ENCODE peak calls at places on chromosome 12, in six cellular contexts. One of them, this sample, is unnamed.

GRCh38 chr12:120490833-120491512 is 4.9 kb upstream of the DYNLL1 start:
- DNase-seq in neural progenitor cell: no peak
- DNase-seq in CD8-positive, alpha-beta T cell: no peak
- DNase-seq in stimulated activated CD4-positive, alpha-beta T cell treated with anti-CD3 and anti-CD28 coated beads, Interleukin-1b, Interleukin-23, amount 100 ng/mL, for 24 hours: no peak
- DNase-seq in upper lobe of right lung: no peak
- DNase-seq in amniotic stem cell: no peak
- DNase-seq in this sample: no peak

GRCh38 chr12:71686658-71687025 is 760 bp downstream of the TMEM19 start:
- DNase-seq in upper lobe of right lung: no peak
- DNase-seq in amniotic stem cell: no peak
- DNase-seq in stimulated activated CD4-positive, alpha-beta T cell treated with anti-CD3 and anti-CD28 coated beads, Interleukin-1b, Interleukin-23, amount 100 ng/mL, for 24 hours: no peak
- DNase-seq in CD8-positive, alpha-beta T cell: no peak
- DNase-seq in neural progenitor cell: no peak
- DNase-seq in this sample: no peak

GRCh38 chr12:63090716-63091115 is 60.3 kb downstream of the AVPR1A start:
- DNase-seq in upper lobe of right lung: no peak
- DNase-seq in neural progenitor cell: no peak
- DNase-seq in CD8-positive, alpha-beta T cell: no peak
- DNase-seq in stimulated activated CD4-positive, alpha-beta T cell treated with anti-CD3 and anti-CD28 coated beads, Interleukin-1b, Interleukin-23, amount 100 ng/mL, for 24 hours: no peak
- DNase-seq in amniotic stem cell: no peak
- DNase-seq in this sample: no peak

GRCh38 chr12:102182635-102183034 is 15.0 kb downstream of the PMCH start:
- DNase-seq in stimulated activated CD4-positive, alpha-beta T cell treated with anti-CD3 and anti-CD28 coated beads, Interleukin-1b, Interleukin-23, amount 100 ng/mL, for 24 hours: no peak
- DNase-seq in neural progenitor cell: no peak
- DNase-seq in upper lobe of right lung: no peak
- DNase-seq in CD8-positive, alpha-beta T cell: no peak
- DNase-seq in amniotic stem cell: no peak
- DNase-seq in this sample: no peak

GRCh38 chr12:71469235-71469873 is 29.8 kb downstream of the LGR5 start:
- DNase-seq in upper lobe of right lung: no peak
- DNase-seq in stimulated activated CD4-positive, alpha-beta T cell treated with anti-CD3 and anti-CD28 coated beads, Interleukin-1b, Interleukin-23, amount 100 ng/mL, for 24 hours: no peak
- DNase-seq in amniotic stem cell: no peak
- DNase-seq in CD8-positive, alpha-beta T cell: no peak
- DNase-seq in neural progenitor cell: peak; percentile 66
- DNase-seq in this sample: peak; percentile 20

GRCh38 chr12:92543359-92543758 is 159.4 kb upstream of the PLEKHG7 start:
- DNase-seq in stimulated activated CD4-positive, alpha-beta T cell treated with anti-CD3 and anti-CD28 coated beads, Interleukin-1b, Interleukin-23, amount 100 ng/mL, for 24 hours: no peak
- DNase-seq in CD8-positive, alpha-beta T cell: no peak
- DNase-seq in amniotic stem cell: no peak
- DNase-seq in upper lobe of right lung: no peak
- DNase-seq in neural progenitor cell: no peak
- DNase-seq in this sample: no peak

GRCh38 chr12:71282020-71282419 is 124.2 kb upstream of the TSPAN8 start:
- DNase-seq in upper lobe of right lung: no peak
- DNase-seq in CD8-positive, alpha-beta T cell: no peak
- DNase-seq in amniotic stem cell: no peak
- DNase-seq in stimulated activated CD4-positive, alpha-beta T cell treated with anti-CD3 and anti-CD28 coated beads, Interleukin-1b, Interleukin-23, amount 100 ng/mL, for 24 hours: no peak
- DNase-seq in neural progenitor cell: peak; percentile 36
- DNase-seq in this sample: no peak

GRCh38 chr12:103645202-103645601 is 58.1 kb downstream of the STAB2 start:
- DNase-seq in amniotic stem cell: no peak
- DNase-seq in stimulated activated CD4-positive, alpha-beta T cell treated with anti-CD3 and anti-CD28 coated beads, Interleukin-1b, Interleukin-23, amount 100 ng/mL, for 24 hours: no peak
- DNase-seq in neural progenitor cell: no peak
- DNase-seq in upper lobe of right lung: no peak
- DNase-seq in CD8-positive, alpha-beta T cell: no peak
- DNase-seq in this sample: no peak

GRCh38 chr12:65685514-65685913 is 138.8 kb upstream of the HMGA2 start:
- DNase-seq in amniotic stem cell: no peak
- DNase-seq in stimulated activated CD4-positive, alpha-beta T cell treated with anti-CD3 and anti-CD28 coated beads, Interleukin-1b, Interleukin-23, amount 100 ng/mL, for 24 hours: no peak
- DNase-seq in upper lobe of right lung: no peak
- DNase-seq in neural progenitor cell: no peak
- DNase-seq in CD8-positive, alpha-beta T cell: no peak
- DNase-seq in this sample: peak; percentile 36

GRCh38 chr12:26741828-26742227 is 91.2 kb downstream of the ITPR2 start:
- DNase-seq in upper lobe of right lung: no peak
- DNase-seq in amniotic stem cell: no peak
- DNase-seq in neural progenitor cell: no peak
- DNase-seq in CD8-positive, alpha-beta T cell: no peak
- DNase-seq in stimulated activated CD4-positive, alpha-beta T cell treated with anti-CD3 and anti-CD28 coated beads, Interleukin-1b, Interleukin-23, amount 100 ng/mL, for 24 hours: no peak
- DNase-seq in this sample: no peak

GRCh38 chr12:19553177-19553576 is 113.9 kb downstream of the AEBP2 start:
- DNase-seq in neural progenitor cell: no peak
- DNase-seq in amniotic stem cell: no peak
- DNase-seq in upper lobe of right lung: no peak
- DNase-seq in stimulated activated CD4-positive, alpha-beta T cell treated with anti-CD3 and anti-CD28 coated beads, Interleukin-1b, Interleukin-23, amount 100 ng/mL, for 24 hours: no peak
- DNase-seq in CD8-positive, alpha-beta T cell: no peak
- DNase-seq in this sample: no peak

GRCh38 chr12:99948380-99948779 is 36.4 kb downstream of the ANKS1B start:
- DNase-seq in stimulated activated CD4-positive, alpha-beta T cell treated with anti-CD3 and anti-CD28 coated beads, Interleukin-1b, Interleukin-23, amount 100 ng/mL, for 24 hours: no peak
- DNase-seq in amniotic stem cell: no peak
- DNase-seq in neural progenitor cell: no peak
- DNase-seq in upper lobe of right lung: no peak
- DNase-seq in CD8-positive, alpha-beta T cell: no peak
- DNase-seq in this sample: no peak

GRCh38 chr12:95117178-95117599 is 43.8 kb upstream of the NR2C1 start:
- DNase-seq in neural progenitor cell: peak; percentile 83
- DNase-seq in stimulated activated CD4-positive, alpha-beta T cell treated with anti-CD3 and anti-CD28 coated beads, Interleukin-1b, Interleukin-23, amount 100 ng/mL, for 24 hours: peak; percentile 24
- DNase-seq in upper lobe of right lung: no peak
- DNase-seq in CD8-positive, alpha-beta T cell: peak; percentile 67
- DNase-seq in amniotic stem cell: peak; percentile 22
- DNase-seq in this sample: peak; percentile 68

GRCh38 chr12:118120579-118121363 is 15.2 kb upstream of the PEBP1 start:
- DNase-seq in upper lobe of right lung: peak; percentile 83
- DNase-seq in stimulated activated CD4-positive, alpha-beta T cell treated with anti-CD3 and anti-CD28 coated beads, Interleukin-1b, Interleukin-23, amount 100 ng/mL, for 24 hours: peak; percentile 42
- DNase-seq in CD8-positive, alpha-beta T cell: peak; percentile 70
- DNase-seq in neural progenitor cell: peak; percentile 75
- DNase-seq in amniotic stem cell: peak; percentile 39
- DNase-seq in this sample: peak; percentile 89

GRCh38 chr12:132379576-132379975 is 50.2 kb upstream of the GALNT9 start:
- DNase-seq in CD8-positive, alpha-beta T cell: no peak
- DNase-seq in upper lobe of right lung: no peak
- DNase-seq in stimulated activated CD4-positive, alpha-beta T cell treated with anti-CD3 and anti-CD28 coated beads, Interleukin-1b, Interleukin-23, amount 100 ng/mL, for 24 hours: no peak
- DNase-seq in amniotic stem cell: no peak
- DNase-seq in neural progenitor cell: no peak
- DNase-seq in this sample: no peak

GRCh38 chr12:124561231-124561630 is 6.2 kb downstream of the NCOR2 start:
- DNase-seq in CD8-positive, alpha-beta T cell: no peak
- DNase-seq in upper lobe of right lung: no peak
- DNase-seq in stimulated activated CD4-positive, alpha-beta T cell treated with anti-CD3 and anti-CD28 coated beads, Interleukin-1b, Interleukin-23, amount 100 ng/mL, for 24 hours: no peak
- DNase-seq in amniotic stem cell: no peak
- DNase-seq in neural progenitor cell: no peak
- DNase-seq in this sample: no peak

GRCh38 chr12:10363922-10364838 is 25.7 kb downstream of the KLRK1 start:
- DNase-seq in CD8-positive, alpha-beta T cell: no peak
- DNase-seq in upper lobe of right lung: no peak
- DNase-seq in amniotic stem cell: no peak
- DNase-seq in neural progenitor cell: peak; percentile 41
- DNase-seq in stimulated activated CD4-positive, alpha-beta T cell treated with anti-CD3 and anti-CD28 coated beads, Interleukin-1b, Interleukin-23, amount 100 ng/mL, for 24 hours: no peak
- DNase-seq in this sample: peak; percentile 26

GRCh38 chr12:127588224-127588623 is 678.7 kb upstream of the TMEM132C start:
- DNase-seq in stimulated activated CD4-positive, alpha-beta T cell treated with anti-CD3 and anti-CD28 coated beads, Interleukin-1b, Interleukin-23, amount 100 ng/mL, for 24 hours: no peak
- DNase-seq in upper lobe of right lung: no peak
- DNase-seq in CD8-positive, alpha-beta T cell: no peak
- DNase-seq in neural progenitor cell: peak; percentile 38
- DNase-seq in amniotic stem cell: no peak
- DNase-seq in this sample: no peak

GRCh38 chr12:32454075-32454474 is 54.7 kb downstream of the FGD4 start:
- DNase-seq in amniotic stem cell: peak; percentile 7
- DNase-seq in stimulated activated CD4-positive, alpha-beta T cell treated with anti-CD3 and anti-CD28 coated beads, Interleukin-1b, Interleukin-23, amount 100 ng/mL, for 24 hours: no peak
- DNase-seq in upper lobe of right lung: no peak
- DNase-seq in neural progenitor cell: peak; percentile 78
- DNase-seq in CD8-positive, alpha-beta T cell: no peak
- DNase-seq in this sample: no peak

GRCh38 chr12:57759360-57759980 is 4.6 kb downstream of the MARCHF9 start:
- DNase-seq in CD8-positive, alpha-beta T cell: peak; percentile 45
- DNase-seq in stimulated activated CD4-positive, alpha-beta T cell treated with anti-CD3 and anti-CD28 coated beads, Interleukin-1b, Interleukin-23, amount 100 ng/mL, for 24 hours: no peak
- DNase-seq in amniotic stem cell: no peak
- DNase-seq in neural progenitor cell: no peak
- DNase-seq in upper lobe of right lung: no peak
- DNase-seq in this sample: no peak

GRCh38 chr12:22467190-22467589 is 77.2 kb downstream of the C2CD5 start:
- DNase-seq in upper lobe of right lung: no peak
- DNase-seq in CD8-positive, alpha-beta T cell: no peak
- DNase-seq in amniotic stem cell: peak; percentile 32
- DNase-seq in neural progenitor cell: no peak
- DNase-seq in stimulated activated CD4-positive, alpha-beta T cell treated with anti-CD3 and anti-CD28 coated beads, Interleukin-1b, Interleukin-23, amount 100 ng/mL, for 24 hours: no peak
- DNase-seq in this sample: no peak

GRCh38 chr12:55874465-55874864 is 31.7 kb upstream of the MMP19 start:
- DNase-seq in CD8-positive, alpha-beta T cell: no peak
- DNase-seq in amniotic stem cell: no peak
- DNase-seq in stimulated activated CD4-positive, alpha-beta T cell treated with anti-CD3 and anti-CD28 coated beads, Interleukin-1b, Interleukin-23, amount 100 ng/mL, for 24 hours: no peak
- DNase-seq in upper lobe of right lung: no peak
- DNase-seq in neural progenitor cell: peak; percentile 21
- DNase-seq in this sample: no peak

GRCh38 chr12:52806169-52806811 is 7.6 kb downstream of the KRT4 start:
- DNase-seq in stimulated activated CD4-positive, alpha-beta T cell treated with anti-CD3 and anti-CD28 coated beads, Interleukin-1b, Interleukin-23, amount 100 ng/mL, for 24 hours: no peak
- DNase-seq in CD8-positive, alpha-beta T cell: no peak
- DNase-seq in neural progenitor cell: no peak
- DNase-seq in amniotic stem cell: no peak
- DNase-seq in upper lobe of right lung: peak; percentile 3
- DNase-seq in this sample: no peak

GRCh38 chr12:132428872-132429121 is 61.2 kb upstream of the FBRSL1 start:
- DNase-seq in amniotic stem cell: no peak
- DNase-seq in neural progenitor cell: no peak
- DNase-seq in CD8-positive, alpha-beta T cell: no peak
- DNase-seq in upper lobe of right lung: no peak
- DNase-seq in stimulated activated CD4-positive, alpha-beta T cell treated with anti-CD3 and anti-CD28 coated beads, Interleukin-1b, Interleukin-23, amount 100 ng/mL, for 24 hours: no peak
- DNase-seq in this sample: no peak

This sample was measured in HTR-8/SVneo.